ENCODE peak calls at places on chromosomes 3 and 15, in five cellular contexts. E is stimulated activated CD4-positive, alpha-beta T cell treated with anti-CD3 and anti-CD28 coated beads, Interleukin-1b, Interleukin-23, amount 100 ng/mL, for 48 hours; L is GM10248; K is dorsolateral prefrontal cortex; D is nucleus accumbens. W is an unnamed sample.

GRCh38 chr3:42037318-42037945 is 53.7 kb upstream of the TRAK1 start:
- DNase-seq in K (no peak), D (no peak), E (no peak), L (no peak), W (no peak)

GRCh38 chr15:55357774-55358173 is 38.8 kb downstream of the PIGB start:
- DNase-seq in D (no peak), K (no peak), E (no peak), L (no peak), W (no peak)

GRCh38 chr15:28955160-28955502 is 69.4 kb downstream of the APBA2 start:
- DNase-seq in K (no peak), D (no peak), E (no peak), L (no peak), W (peak)

GRCh38 chr3:23055733-23056376 is 147.3 kb upstream of the UBE2E2 start:
- DNase-seq in D (no peak), L (no peak), E (no peak), K (no peak), W (no peak)

GRCh38 chr3:30687930-30688570 is 81.6 kb downstream of the TGFBR2 start:
- DNase-seq in D (no peak), L (no peak), E (no peak), K (no peak), W (no peak)

GRCh38 chr3:47475029-47475569 is 642 bp downstream of the SCAP start:
- DNase-seq in E (no peak), K (no peak), L (no peak), D (no peak), W (peak)

GRCh38 chr15:73952913-73953750 is 26.9 kb downstream of the LOXL1 start:
- DNase-seq in K (no peak), E (no peak), L (no peak), D (no peak), W (no peak)

GRCh38 chr3:17500618-17501017 is 241.8 kb downstream of the TBC1D5 start:
- DNase-seq in D (no peak), K (no peak), L (no peak), E (no peak), W (no peak)

GRCh38 chr3:102354818-102355515 is 79.8 kb upstream of the ZPLD1 start:
- DNase-seq in K (no peak), L (no peak), D (no peak), E (no peak), W (peak)

GRCh38 chr3:42666577-42666998 is 13.1 kb downstream of the ZBTB47 start:
- DNase-seq in D (no peak), K (no peak), L (peak), E (no peak), W (no peak)

GRCh38 chr3:8166013-8166412 is 335.6 kb upstream of the LMCD1 start:
- DNase-seq in E (no peak), K (no peak), L (no peak), D (no peak), W (no peak)

GRCh38 chr3:24678441-24678865 is 183.8 kb upstream of the THRB start:
- DNase-seq in E (peak), K (no peak), D (no peak), L (no peak), W (no peak)

GRCh38 chr15:95495033-95495541 is 835.4 kb upstream of the NR2F2 start:
- DNase-seq in E (no peak), K (no peak), D (no peak), L (no peak), W (no peak)